ENCODE peak calls at places on chromosomes 12 and 14, in five cellular contexts. L, G, V, F and W are unnamed samples.

GRCh38 chr12:63916561-63917476 is 72.3 kb downstream of the SRGAP1 start:
- DNase-seq in F (peak), G (no peak), V (no peak), L (no peak), W (peak)

GRCh38 chr12:126051611-126052107 is 986.4 kb downstream of the AACS start:
- DNase-seq in F (peak), V (no peak), L (peak), G (no peak), W (no peak)

GRCh38 chr12:108890208-108890607 is 10.3 kb downstream of the DAO start:
- DNase-seq in V (no peak), F (no peak), L (no peak), G (no peak), W (no peak)

GRCh38 chr12:70070494-70071007 is 172.7 kb upstream of the CNOT2 start:
- DNase-seq in F (no peak), G (no peak), L (no peak), V (no peak), W (no peak)

GRCh38 chr14:37834275-37834674 is 238.8 kb downstream of the TTC6 start:
- DNase-seq in V (no peak), F (no peak), G (no peak), L (no peak), W (no peak)

GRCh38 chr12:59113831-59114273 is 193.5 kb upstream of the LRIG3 start:
- DNase-seq in L (no peak), F (peak), G (peak), V (no peak), W (peak)

GRCh38 chr12:52975204-52975603 is 26.3 kb downstream of the KRT18 start:
- DNase-seq in G (no peak), F (no peak), L (no peak), V (no peak), W (no peak)

GRCh38 chr14:104977008-104977680 is 1.0 kb downstream of the AHNAK2 start:
- DNase-seq in L (peak), G (no peak), V (no peak), F (no peak), W (no peak)

GRCh38 chr14:32104803-32105202 is 27.7 kb downstream of the ARHGAP5 start:
- DNase-seq in F (no peak), G (no peak), V (no peak), L (no peak), W (no peak)